ENCODE peak calls at places on chromosomes 12 and 14, in four cellular contexts. Q is stimulated activated CD4-positive, alpha-beta T cell treated with anti-CD3 and anti-CD28 coated beads, Interleukin-2, amount 100 ng/mL, for 4 hours; A is WTC11; I is NCI-H1048. S is an unnamed sample.

GRCh38 chr12:13022737-13023370 is 21.3 kb upstream of the FAM234B start:
- DNase-seq in Q (no peak), A (no peak), I (no peak), S (no peak)

GRCh38 chr14:82009076-82009475 is 475.4 kb upstream of the SEL1L start:
- DNase-seq in Q (no peak), A (no peak), I (no peak), S (no peak)

GRCh38 chr12:127716181-127716580 is 550.8 kb upstream of the TMEM132C start:
- DNase-seq in Q (no peak), A (no peak), I (no peak), S (no peak)

GRCh38 chr14:34554540-34555250 is 15.2 kb upstream of the EAPP start:
- DNase-seq in Q (no peak), A (no peak), I (no peak), S (no peak)

GRCh38 chr14:106286697-106287290 is 760.4 kb downstream of the TMEM121 start:
- DNase-seq in Q (no peak), A (no peak), I (no peak), S (no peak)

GRCh38 chr12:122322501-122322900 is 56.2 kb upstream of the VPS33A start:
- DNase-seq in Q (no peak), A (no peak), I (no peak), S (no peak)

GRCh38 chr12:7113389-7113871 is 4.4 kb upstream of the C1RL start:
- DNase-seq in Q (peak), A (no peak), I (no peak), S (no peak)

GRCh38 chr14:48384786-48385185 is 709.4 kb upstream of the MDGA2 start:
- DNase-seq in Q (no peak), A (no peak), I (no peak), S (no peak)

S was measured in activated T-cell treated with anti-CD3 and anti-CD28 coated beads for 24 hours.